ENCODE peak calls at places on chromosomes 11 and 22, in seven cellular contexts. O is amniotic stem cell; C is NCI-H2029 treated with DMSO at 0.1 percent for 48 hours; N is stimulated activated CD4-positive, alpha-beta T cell treated with anti-CD3 and anti-CD28 coated beads, Interleukin-12 subunit alpha, Interleukin-12 subunit beta, amount 100 ng/mL, for 24 hours; W is anterior cingulate cortex; P is right cardiac atrium; V is Calu3. X is an unnamed sample.

GRCh38 chr11:18986744-18987143 is 47.5 kb upstream of the MRGPRX1 start:
- DNase-seq in V (no peak), N (no peak), P (no peak), C (no peak), O (no peak), W (no peak), X (no peak)

GRCh38 chr22:50292643-50293440 is 14.6 kb downstream of the PLXNB2 start:
- DNase-seq in N (no peak), V (peak; percentile 40), O (no peak), P (no peak), C (no peak), W (no peak), X (no peak)

GRCh38 chr22:44928711-44929347 is 81.0 kb downstream of the PHF21B start:
- DNase-seq in P (no peak), W (no peak), N (no peak), C (no peak), O (no peak), V (no peak), X (no peak)

GRCh38 chr22:46754110-46754799 is 8.2 kb upstream of the TBC1D22A start:
- DNase-seq in O (peak; percentile 88), C (no peak), P (peak; percentile 97), W (no peak), N (no peak), V (peak; percentile 93), X (peak; percentile 89)

GRCh38 chr22:18057568-18058209 is 20.1 kb upstream of the PEX26 start:
- DNase-seq in P (peak; percentile 85), W (peak; percentile 14), N (no peak), C (no peak), O (peak; percentile 97), V (peak; percentile 72), X (peak; percentile 95)

GRCh38 chr11:19367051-19367709 is 126.4 kb upstream of the E2F8 start:
- DNase-seq in N (no peak), W (no peak), C (no peak), O (no peak), P (no peak), V (no peak), X (no peak)

GRCh38 chr22:36770946-36771340 is 5.0 kb downstream of the IFT27 start:
- DNase-seq in V (no peak), P (no peak), C (no peak), N (no peak), W (no peak), O (no peak), X (no peak)

GRCh38 chr11:66459138-66459778 is 7.4 kb upstream of the PELI3 start:
- DNase-seq in V (no peak), P (no peak), N (no peak), C (no peak), W (no peak), O (no peak), X (no peak)

GRCh38 chr11:96827164-96827563 is 437.4 kb downstream of the JRKL start:
- DNase-seq in P (no peak), N (no peak), W (no peak), O (no peak), V (no peak), C (no peak), X (no peak)

GRCh38 chr22:40001800-40002577 is 7.2 kb downstream of the FAM83F start:
- DNase-seq in O (no peak), P (no peak), W (no peak), C (no peak), V (no peak), N (no peak), X (no peak)

GRCh38 chr11:117597083-117597482 is 199.9 kb downstream of the DSCAML1 start:
- DNase-seq in V (peak; percentile 25), C (no peak), N (peak; percentile 29), P (peak; percentile 69), W (no peak), O (no peak), X (no peak)

GRCh38 chr11:47355283-47356128 is 3.0 kb upstream of the MYBPC3 start:
- DNase-seq in P (peak; percentile 98), W (peak; percentile 77), V (peak; percentile 96), C (peak; percentile 59), N (peak; percentile 43), O (peak; percentile 78), X (peak; percentile 74)

GRCh38 chr11:64015935-64016468 is 19.7 kb upstream of the FLRT1 start:
- DNase-seq in W (no peak), C (no peak), O (no peak), N (no peak), P (no peak), V (no peak), X (no peak)

GRCh38 chr11:77428598-77428997 is 45.3 kb downstream of the PAK1 start:
- DNase-seq in C (no peak), N (no peak), W (no peak), O (no peak), V (no peak), P (no peak), X (no peak)

GRCh38 chr22:43491737-43492136 is 79.9 kb downstream of the MPPED1 start:
- DNase-seq in N (no peak), O (no peak), W (no peak), P (no peak), C (no peak), V (no peak), X (no peak)

GRCh38 chr11:47469411-47470179 is 20.7 kb upstream of the RAPSN start:
- DNase-seq in C (no peak), W (no peak), O (no peak), P (no peak), N (no peak), V (no peak), X (no peak)

GRCh38 chr11:36034572-36035331 is 90.9 kb downstream of the LDLRAD3 start:
- DNase-seq in P (no peak), O (peak; percentile 59), V (no peak), W (no peak), N (no peak), C (no peak), X (peak; percentile 70)

GRCh38 chr11:124481365-124482323 is 36.1 kb upstream of the OR8B8 start:
- DNase-seq in O (no peak), P (peak; percentile 74), W (no peak), C (peak; percentile 6), V (no peak), N (no peak), X (peak; percentile 10)

GRCh38 chr11:118607401-118608267 is at the start of gene PHLDB1:
- DNase-seq in C (no peak), P (peak; percentile 91), V (peak; percentile 68), O (peak; percentile 52), N (peak; percentile 39), W (peak; percentile 42), X (no peak)

GRCh38 chr11:14018441-14018840 is 55.9 kb downstream of the SPON1 start:
- DNase-seq in W (no peak), O (no peak), P (no peak), V (no peak), N (no peak), C (no peak), X (no peak)

GRCh38 chr22:42069801-42070516 is 653 bp downstream of the NAGA start:
- DNase-seq in V (no peak), N (no peak), C (no peak), O (no peak), W (no peak), P (no peak), X (no peak)

GRCh38 chr11:65987336-65987735 is 14.6 kb downstream of the EIF1AD start:
- DNase-seq in V (no peak), N (no peak), O (no peak), W (no peak), C (no peak), P (no peak), X (no peak)

GRCh38 chr11:34721646-34722045 is 100.8 kb downstream of the EHF start:
- DNase-seq in C (no peak), V (no peak), N (no peak), P (no peak), W (no peak), O (no peak), X (peak; percentile 8)

GRCh38 chr11:119493712-119494111 is 70.7 kb upstream of the THY1 start:
- DNase-seq in P (no peak), O (peak; percentile 8), N (no peak), V (peak; percentile 31), C (peak; percentile 20), W (no peak), X (no peak)